ENCODE peak calls at places on chromosomes 11 and 22, in eight cellular contexts. One of them, this sample, is unnamed.

GRCh38 chr11:66467034-66467659 is 442 bp downstream of the PELI3 start:
- DNase-seq in thoracic aorta: no peak
- DNase-seq in Peyer's patch: peak; percentile 67
- DNase-seq in left ventricle myocardium inferior: no peak
- DNase-seq in epithelial cell of esophagus: peak; percentile 36
- DNase-seq in astrocyte of the spinal cord: peak; percentile 12
- DNase-seq in neural progenitor cell: peak; percentile 74
- DNase-seq in lower lobe of right lung: peak; percentile 71
- DNase-seq in this sample: peak; percentile 68

GRCh38 chr11:33659370-33660139 is 41.1 kb downstream of the C11orf91 start:
- DNase-seq in lower lobe of right lung: no peak
- DNase-seq in neural progenitor cell: no peak
- DNase-seq in Peyer's patch: no peak
- DNase-seq in epithelial cell of esophagus: no peak
- DNase-seq in astrocyte of the spinal cord: no peak
- DNase-seq in left ventricle myocardium inferior: no peak
- DNase-seq in thoracic aorta: no peak
- DNase-seq in this sample: no peak

GRCh38 chr11:911890-912219 is 1.2 kb upstream of the CHID1 start:
- DNase-seq in left ventricle myocardium inferior: no peak
- DNase-seq in epithelial cell of esophagus: no peak
- DNase-seq in Peyer's patch: no peak
- DNase-seq in thoracic aorta: no peak
- DNase-seq in neural progenitor cell: no peak
- DNase-seq in lower lobe of right lung: no peak
- DNase-seq in astrocyte of the spinal cord: no peak
- DNase-seq in this sample: no peak

GRCh38 chr11:113014731-113015455 is 53.7 kb downstream of the NCAM1 start:
- DNase-seq in epithelial cell of esophagus: no peak
- DNase-seq in Peyer's patch: no peak
- DNase-seq in left ventricle myocardium inferior: peak; percentile 71
- DNase-seq in neural progenitor cell: no peak
- DNase-seq in lower lobe of right lung: peak; percentile 48
- DNase-seq in thoracic aorta: no peak
- DNase-seq in astrocyte of the spinal cord: no peak
- DNase-seq in this sample: peak; percentile 21

GRCh38 chr11:104610597-104610996 is 287.7 kb downstream of the CASP12 start:
- DNase-seq in epithelial cell of esophagus: no peak
- DNase-seq in Peyer's patch: no peak
- DNase-seq in astrocyte of the spinal cord: no peak
- DNase-seq in left ventricle myocardium inferior: no peak
- DNase-seq in lower lobe of right lung: no peak
- DNase-seq in thoracic aorta: no peak
- DNase-seq in neural progenitor cell: no peak
- DNase-seq in this sample: no peak

GRCh38 chr11:31805629-31806185 is 5.4 kb downstream of the PAX6 start:
- DNase-seq in thoracic aorta: no peak
- DNase-seq in Peyer's patch: peak; percentile 35
- DNase-seq in astrocyte of the spinal cord: no peak
- DNase-seq in left ventricle myocardium inferior: no peak
- DNase-seq in epithelial cell of esophagus: no peak
- DNase-seq in lower lobe of right lung: no peak
- DNase-seq in neural progenitor cell: peak; percentile 83
- DNase-seq in this sample: no peak

GRCh38 chr11:118572075-118572913 is at the start of gene ARCN1:
- DNase-seq in epithelial cell of esophagus: peak; percentile 71
- DNase-seq in thoracic aorta: no peak
- DNase-seq in lower lobe of right lung: peak; percentile 85
- DNase-seq in neural progenitor cell: peak; percentile 92
- DNase-seq in Peyer's patch: peak; percentile 89
- DNase-seq in left ventricle myocardium inferior: peak; percentile 77
- DNase-seq in astrocyte of the spinal cord: peak; percentile 78
- DNase-seq in this sample: peak; percentile 66

GRCh38 chr11:101129203-101129943 is at the start of gene PGR:
- DNase-seq in left ventricle myocardium inferior: peak; percentile 61
- DNase-seq in Peyer's patch: peak; percentile 34
- DNase-seq in astrocyte of the spinal cord: no peak
- DNase-seq in epithelial cell of esophagus: no peak
- DNase-seq in neural progenitor cell: peak; percentile 70
- DNase-seq in lower lobe of right lung: peak; percentile 49
- DNase-seq in thoracic aorta: peak; percentile 28
- DNase-seq in this sample: peak; percentile 3

GRCh38 chr22:29717789-29718188 is 2.0 kb upstream of the CABP7 start:
- DNase-seq in left ventricle myocardium inferior: no peak
- DNase-seq in epithelial cell of esophagus: peak; percentile 86
- DNase-seq in neural progenitor cell: no peak
- DNase-seq in Peyer's patch: no peak
- DNase-seq in astrocyte of the spinal cord: no peak
- DNase-seq in lower lobe of right lung: no peak
- DNase-seq in thoracic aorta: no peak
- DNase-seq in this sample: no peak

GRCh38 chr22:29716814-29717213 is 3.0 kb upstream of the CABP7 start:
- DNase-seq in Peyer's patch: no peak
- DNase-seq in epithelial cell of esophagus: peak; percentile 76
- DNase-seq in thoracic aorta: no peak
- DNase-seq in left ventricle myocardium inferior: peak; percentile 43
- DNase-seq in neural progenitor cell: peak; percentile 93
- DNase-seq in astrocyte of the spinal cord: peak; percentile 76
- DNase-seq in lower lobe of right lung: peak; percentile 67
- DNase-seq in this sample: peak; percentile 88

GRCh38 chr22:29715705-29716104 is 4.1 kb upstream of the CABP7 start:
- DNase-seq in thoracic aorta: no peak
- DNase-seq in Peyer's patch: no peak
- DNase-seq in epithelial cell of esophagus: no peak
- DNase-seq in astrocyte of the spinal cord: no peak
- DNase-seq in left ventricle myocardium inferior: no peak
- DNase-seq in neural progenitor cell: no peak
- DNase-seq in lower lobe of right lung: no peak
- DNase-seq in this sample: no peak

GRCh38 chr22:29713156-29713715 is 6.6 kb upstream of the CABP7 start:
- DNase-seq in Peyer's patch: no peak
- DNase-seq in thoracic aorta: no peak
- DNase-seq in left ventricle myocardium inferior: no peak
- DNase-seq in epithelial cell of esophagus: no peak
- DNase-seq in lower lobe of right lung: no peak
- DNase-seq in neural progenitor cell: no peak
- DNase-seq in astrocyte of the spinal cord: no peak
- DNase-seq in this sample: no peak

DNA sequence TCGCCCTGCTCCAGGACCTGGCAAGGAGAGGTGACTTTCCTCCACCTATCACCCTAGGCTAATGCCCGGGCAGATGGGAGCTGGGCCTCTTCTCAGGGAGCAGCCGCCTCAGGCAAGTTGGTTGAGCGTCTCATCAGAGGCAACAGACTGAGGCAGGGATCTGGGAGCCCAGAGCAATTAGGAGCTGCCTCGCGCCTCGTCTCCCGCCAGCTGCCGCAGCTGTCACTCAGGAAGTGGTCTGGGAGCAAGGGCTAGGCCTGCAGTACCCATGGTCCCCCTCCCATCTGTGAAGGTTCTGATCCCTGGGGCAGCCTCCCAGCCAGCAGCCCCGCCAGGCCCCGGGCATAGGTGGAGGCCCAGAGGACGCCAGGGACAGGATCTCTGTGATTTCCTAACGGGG is 4.6 kb upstream of the CABP7 start:
- DNase-seq in neural progenitor cell: no peak
- DNase-seq in astrocyte of the spinal cord: no peak
- DNase-seq in epithelial cell of esophagus: no peak
- DNase-seq in left ventricle myocardium inferior: no peak
- DNase-seq in thoracic aorta: no peak
- DNase-seq in lower lobe of right lung: no peak
- DNase-seq in Peyer's patch: no peak
- DNase-seq in this sample: no peak
- TF ChIP-seq CTCF in neural progenitor cell: no peak
- TF ChIP-seq CTCF in astrocyte of the spinal cord: no peak
- TF ChIP-seq CTCF in epithelial cell of esophagus: no peak
- TF ChIP-seq CTCF in left ventricle myocardium inferior: no peak
- TF ChIP-seq CTCF in thoracic aorta: no peak
- TF ChIP-seq CTCF in lower lobe of right lung: no peak
- TF ChIP-seq CTCF in Peyer's patch: no peak
- TF ChIP-seq CTCF in this sample: no peak

GRCh38 chr22:18111759-18112330 is 1.2 kb downstream of the TUBA8 start:
- DNase-seq in lower lobe of right lung: no peak
- DNase-seq in Peyer's patch: no peak
- DNase-seq in astrocyte of the spinal cord: no peak
- DNase-seq in thoracic aorta: no peak
- DNase-seq in left ventricle myocardium inferior: peak; percentile 79
- DNase-seq in epithelial cell of esophagus: no peak
- DNase-seq in neural progenitor cell: no peak
- DNase-seq in this sample: no peak

GRCh38 chr22:18112440-18112839 is 1.8 kb downstream of the TUBA8 start:
- DNase-seq in left ventricle myocardium inferior: no peak
- DNase-seq in thoracic aorta: no peak
- DNase-seq in astrocyte of the spinal cord: no peak
- DNase-seq in Peyer's patch: no peak
- DNase-seq in lower lobe of right lung: no peak
- DNase-seq in epithelial cell of esophagus: no peak
- DNase-seq in neural progenitor cell: no peak
- DNase-seq in this sample: no peak

GRCh38 chr22:18109410-18110193 is 1.0 kb upstream of the TUBA8 start:
- DNase-seq in left ventricle myocardium inferior: no peak
- DNase-seq in neural progenitor cell: no peak
- DNase-seq in thoracic aorta: no peak
- DNase-seq in astrocyte of the spinal cord: no peak
- DNase-seq in epithelial cell of esophagus: no peak
- DNase-seq in lower lobe of right lung: no peak
- DNase-seq in Peyer's patch: no peak
- DNase-seq in this sample: no peak

GRCh38 chr22:18110194-18110943 is at the start of gene TUBA8:
- DNase-seq in epithelial cell of esophagus: peak; percentile 40
- DNase-seq in neural progenitor cell: peak; percentile 72
- DNase-seq in Peyer's patch: peak; percentile 60
- DNase-seq in left ventricle myocardium inferior: peak; percentile 65
- DNase-seq in lower lobe of right lung: no peak
- DNase-seq in astrocyte of the spinal cord: peak; percentile 20
- DNase-seq in thoracic aorta: peak; percentile 10
- DNase-seq in this sample: peak; percentile 57

DNA sequence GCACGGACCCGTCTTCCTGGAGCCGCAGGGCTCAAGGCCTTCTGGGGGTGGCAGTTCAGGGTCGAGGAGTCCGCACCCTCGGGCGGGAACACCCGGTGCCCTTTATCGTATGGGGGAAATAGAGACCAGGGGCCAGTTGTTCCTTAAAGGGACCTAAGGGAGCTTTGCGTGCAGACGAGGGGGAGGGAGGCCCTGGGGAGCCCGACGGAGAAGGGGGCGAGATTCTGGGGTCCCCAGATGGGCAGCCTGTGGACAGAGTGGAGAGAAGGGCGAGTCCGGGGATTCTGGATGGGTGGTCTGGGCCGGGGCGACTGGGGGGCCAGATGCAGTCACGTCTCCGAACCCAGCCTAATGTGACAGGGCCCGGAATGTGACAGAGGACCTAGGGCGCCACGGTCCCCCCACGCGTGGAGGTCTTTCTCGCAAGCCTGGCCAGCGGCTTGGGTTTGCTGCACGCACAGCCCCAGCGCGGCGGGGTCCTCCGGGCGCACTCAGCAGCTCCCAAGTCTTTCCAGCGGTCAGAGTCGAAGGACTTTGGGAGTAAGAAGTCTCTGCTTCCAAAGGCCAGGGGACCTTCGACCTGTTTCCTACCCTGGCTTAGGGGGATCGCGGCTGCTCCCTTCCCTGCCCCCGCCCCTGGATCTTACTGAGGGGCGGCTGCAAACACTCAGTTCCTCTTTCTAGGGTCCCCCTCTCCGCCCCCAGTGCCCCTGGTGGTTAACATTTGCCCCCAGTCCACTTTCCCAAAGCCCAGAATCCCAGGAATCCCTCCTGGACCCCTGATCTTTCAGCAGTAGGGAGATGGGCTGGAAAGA is 542 bp downstream of the TUBA8 start:
- DNase-seq in astrocyte of the spinal cord: no peak
- DNase-seq in epithelial cell of esophagus: no peak
- DNase-seq in thoracic aorta: no peak
- DNase-seq in Peyer's patch: no peak
- DNase-seq in lower lobe of right lung: no peak
- DNase-seq in left ventricle myocardium inferior: no peak
- DNase-seq in neural progenitor cell: peak; percentile 29
- DNase-seq in this sample: no peak
- H3K4me3 ChIP-seq in astrocyte of the spinal cord: peak overlapping the region; percentile 22
- H3K4me3 ChIP-seq in epithelial cell of esophagus: no peak overlapping the region
- H3K4me3 ChIP-seq in thoracic aorta: peak overlapping the region; percentile 72
- H3K4me3 ChIP-seq in Peyer's patch: peak overlapping the region; percentile 57
- H3K4me3 ChIP-seq in lower lobe of right lung: peak overlapping the region; percentile 54
- H3K4me3 ChIP-seq in left ventricle myocardium inferior: peak overlapping the region; percentile 75
- H3K4me3 ChIP-seq in neural progenitor cell: peak overlapping the region; percentile 49
- H3K4me3 ChIP-seq in this sample: peak overlapping the region; percentile 38

GRCh38 chr11:76678316-76678715 is 7.8 kb upstream of the LRRC32 start:
- DNase-seq in Peyer's patch: no peak
- DNase-seq in lower lobe of right lung: no peak
- DNase-seq in neural progenitor cell: no peak
- DNase-seq in thoracic aorta: no peak
- DNase-seq in left ventricle myocardium inferior: no peak
- DNase-seq in astrocyte of the spinal cord: no peak
- DNase-seq in epithelial cell of esophagus: no peak
- DNase-seq in this sample: no peak
- TF ChIP-seq CTCF in Peyer's patch: no peak
- TF ChIP-seq CTCF in lower lobe of right lung: no peak
- TF ChIP-seq CTCF in neural progenitor cell: no peak
- TF ChIP-seq CTCF in thoracic aorta: no peak
- TF ChIP-seq CTCF in left ventricle myocardium inferior: no peak
- TF ChIP-seq CTCF in astrocyte of the spinal cord: no peak
- TF ChIP-seq CTCF in epithelial cell of esophagus: no peak
- TF ChIP-seq CTCF in this sample: no peak

GRCh38 chr11:35748644-35749043 is 86.1 kb downstream of the TRIM44 start:
- DNase-seq in epithelial cell of esophagus: peak; percentile 68
- DNase-seq in lower lobe of right lung: no peak
- DNase-seq in neural progenitor cell: no peak
- DNase-seq in Peyer's patch: no peak
- DNase-seq in left ventricle myocardium inferior: no peak
- DNase-seq in thoracic aorta: no peak
- DNase-seq in astrocyte of the spinal cord: no peak
- DNase-seq in this sample: no peak

GRCh38 chr11:35751664-35752061 is 89.1 kb downstream of the TRIM44 start:
- DNase-seq in astrocyte of the spinal cord: no peak
- DNase-seq in Peyer's patch: no peak
- DNase-seq in lower lobe of right lung: no peak
- DNase-seq in neural progenitor cell: no peak
- DNase-seq in thoracic aorta: no peak
- DNase-seq in left ventricle myocardium inferior: no peak
- DNase-seq in epithelial cell of esophagus: peak; percentile 83
- DNase-seq in this sample: no peak

GRCh38 chr11:35752115-35752514 is 89.5 kb downstream of the TRIM44 start:
- DNase-seq in astrocyte of the spinal cord: no peak
- DNase-seq in epithelial cell of esophagus: peak; percentile 4
- DNase-seq in left ventricle myocardium inferior: no peak
- DNase-seq in thoracic aorta: no peak
- DNase-seq in neural progenitor cell: no peak
- DNase-seq in lower lobe of right lung: no peak
- DNase-seq in Peyer's patch: no peak
- DNase-seq in this sample: no peak

GRCh38 chr11:35750981-35751663 is 88.5 kb downstream of the TRIM44 start:
- DNase-seq in thoracic aorta: no peak
- DNase-seq in epithelial cell of esophagus: peak; percentile 52
- DNase-seq in lower lobe of right lung: no peak
- DNase-seq in Peyer's patch: no peak
- DNase-seq in left ventricle myocardium inferior: no peak
- DNase-seq in astrocyte of the spinal cord: no peak
- DNase-seq in neural progenitor cell: no peak
- DNase-seq in this sample: no peak

DNA sequence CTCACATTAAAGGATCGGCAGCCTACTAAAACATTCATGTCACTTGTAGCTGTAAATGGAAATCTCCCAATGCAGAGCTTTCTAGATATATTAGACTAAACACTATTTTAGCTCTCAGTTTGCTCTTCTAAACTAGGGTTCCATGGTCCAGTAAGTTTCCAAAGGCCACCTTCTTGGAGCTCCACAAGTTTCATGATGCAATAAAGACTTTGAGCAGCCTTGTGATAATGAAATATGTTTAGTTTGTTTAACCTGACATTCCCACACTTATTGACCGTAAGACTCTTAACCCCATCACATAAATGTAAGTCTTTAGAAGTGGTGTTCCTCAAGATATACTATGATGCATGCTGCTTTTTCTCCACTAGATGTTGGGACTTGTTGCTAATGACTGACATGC is 87.7 kb downstream of the TRIM44 start:
- DNase-seq in neural progenitor cell: no peak
- DNase-seq in thoracic aorta: no peak
- DNase-seq in lower lobe of right lung: no peak
- DNase-seq in left ventricle myocardium inferior: no peak
- DNase-seq in astrocyte of the spinal cord: no peak
- DNase-seq in Peyer's patch: no peak
- DNase-seq in epithelial cell of esophagus: no peak
- DNase-seq in this sample: no peak
- H3K4me3 ChIP-seq in neural progenitor cell: no peak overlapping the region
- H3K4me3 ChIP-seq in thoracic aorta: no peak overlapping the region
- H3K4me3 ChIP-seq in lower lobe of right lung: no peak overlapping the region
- H3K4me3 ChIP-seq in left ventricle myocardium inferior: no peak overlapping the region
- H3K4me3 ChIP-seq in astrocyte of the spinal cord: no peak overlapping the region
- H3K4me3 ChIP-seq in Peyer's patch: no peak overlapping the region
- H3K4me3 ChIP-seq in epithelial cell of esophagus: no peak overlapping the region
- H3K4me3 ChIP-seq in this sample: no peak overlapping the region

This sample was measured in foreskin fibroblast.